ENCODE peak calls at places on chromosomes 12 and 14, in eight cellular contexts. C, V, M, G, Q, P, Z and Y are unnamed samples.

GRCh38 chr14:59189822-59190368 is 1.4 kb downstream of the DAAM1 start:
- DNase-seq in Z (peak), G (peak), M (peak), Q (peak), C (peak), P (peak), V (peak), Y (peak)

GRCh38 chr12:71746983-71747611 is 7.6 kb upstream of the RAB21 start:
- DNase-seq in P (no peak), G (no peak), M (no peak), Q (no peak), C (peak), Z (no peak), V (no peak), Y (peak)

GRCh38 chr12:92107094-92107493 is 38.6 kb downstream of the BTG1 start:
- DNase-seq in Q (no peak), P (no peak), G (no peak), V (no peak), Z (no peak), C (no peak), M (no peak), Y (no peak)

GRCh38 chr12:2759733-2760132 is 35.0 kb upstream of the FKBP4 start:
- DNase-seq in Z (no peak), G (no peak), P (no peak), V (no peak), Q (no peak), M (no peak), C (no peak), Y (no peak)

GRCh38 chr14:79584679-79585078 is 626.6 kb downstream of the DIO2 start:
- DNase-seq in M (no peak), G (no peak), Z (no peak), P (no peak), Q (no peak), V (no peak), C (no peak), Y (no peak)

GRCh38 chr12:53068811-53069585 is 10.2 kb downstream of the SPRYD3 start:
- DNase-seq in Q (no peak), P (no peak), V (no peak), M (no peak), C (no peak), G (no peak), Z (peak), Y (no peak)

GRCh38 chr14:33928895-33929294 is 22.0 kb downstream of the EGLN3 start:
- DNase-seq in Q (no peak), C (no peak), P (no peak), G (no peak), Z (no peak), V (no peak), M (no peak), Y (no peak)

GRCh38 chr12:54662028-54662427 is 13.9 kb upstream of the DCD start:
- DNase-seq in G (no peak), M (no peak), C (no peak), P (no peak), V (no peak), Q (no peak), Z (no peak), Y (no peak)

GRCh38 chr12:128817115-128818015 is 6.4 kb downstream of the SLC15A4 start:
- DNase-seq in V (no peak), Z (no peak), C (peak), M (no peak), G (peak), Q (peak), P (peak), Y (peak)

GRCh38 chr12:122458105-122459035 is 35.9 kb upstream of the CLIP1 start:
- DNase-seq in M (no peak), Z (no peak), V (no peak), Q (no peak), G (no peak), C (no peak), P (peak), Y (no peak)

GRCh38 chr12:110754101-110754793 is 11.6 kb upstream of the PPP1CC start:
- DNase-seq in C (no peak), M (no peak), G (no peak), Z (no peak), P (no peak), Q (no peak), V (no peak), Y (no peak)

GRCh38 chr14:67371247-67372148 is 11.4 kb downstream of the EIF2S1 start:
- DNase-seq in M (no peak), C (no peak), P (no peak), Z (no peak), Q (no peak), V (no peak), G (no peak), Y (no peak)

GRCh38 chr12:105239304-105239703 is 3.3 kb upstream of the APPL2 start:
- DNase-seq in Q (no peak), V (no peak), M (no peak), P (no peak), G (no peak), C (no peak), Z (no peak), Y (peak)

GRCh38 chr12:65845751-65846537 is 21.7 kb downstream of the HMGA2 start:
- DNase-seq in P (no peak), C (no peak), Z (no peak), M (no peak), Q (no peak), G (no peak), V (no peak), Y (no peak)

GRCh38 chr12:30985814-30986452 is 59.4 kb downstream of the TSPAN11 start:
- DNase-seq in P (no peak), G (no peak), M (peak), Z (no peak), Q (no peak), V (peak), C (peak), Y (peak)

GRCh38 chr12:48814313-48815280 is 3.7 kb upstream of the CACNB3 start:
- DNase-seq in C (peak), V (peak), G (peak), M (peak), Q (peak), Z (no peak), P (peak), Y (peak)

GRCh38 chr14:54640480-54640879 is 73.6 kb downstream of the SAMD4A start:
- DNase-seq in Z (no peak), V (no peak), Q (no peak), P (no peak), M (no peak), C (no peak), G (no peak), Y (no peak)

GRCh38 chr12:62123721-62124203 is 136.4 kb upstream of the USP15 start:
- DNase-seq in Z (no peak), Q (no peak), C (peak), G (no peak), P (no peak), M (peak), V (no peak), Y (peak)

GRCh38 chr12:97713217-97713616 is 250.6 kb downstream of the RMST start:
- DNase-seq in M (no peak), Q (no peak), C (no peak), P (no peak), Z (no peak), G (no peak), V (no peak), Y (no peak)

GRCh38 chr14:56840221-56840620 is 29.9 kb upstream of the OTX2 start:
- DNase-seq in M (no peak), V (no peak), P (no peak), C (no peak), Q (no peak), Z (no peak), G (no peak), Y (no peak)

GRCh38 chr12:6461401-6462233 is 8.9 kb downstream of the VAMP1 start:
- DNase-seq in Z (no peak), M (no peak), G (peak), V (peak), Q (peak), C (peak), P (no peak), Y (peak)

GRCh38 chr12:3054374-3054773 is 22.8 kb upstream of the TSPAN9 start:
- DNase-seq in V (no peak), G (no peak), Z (no peak), P (no peak), Q (no peak), C (no peak), M (peak), Y (no peak)

GRCh38 chr14:35336171-35337073 is 44.2 kb downstream of the PSMA6 start:
- DNase-seq in M (peak), G (peak), C (peak), V (no peak), P (peak), Q (peak), Z (peak), Y (peak)

GRCh38 chr14:70004791-70005190 is 125.6 kb downstream of the SMOC1 start:
- DNase-seq in V (no peak), M (no peak), Q (no peak), G (no peak), P (no peak), Z (no peak), C (no peak), Y (no peak)

DNA sequence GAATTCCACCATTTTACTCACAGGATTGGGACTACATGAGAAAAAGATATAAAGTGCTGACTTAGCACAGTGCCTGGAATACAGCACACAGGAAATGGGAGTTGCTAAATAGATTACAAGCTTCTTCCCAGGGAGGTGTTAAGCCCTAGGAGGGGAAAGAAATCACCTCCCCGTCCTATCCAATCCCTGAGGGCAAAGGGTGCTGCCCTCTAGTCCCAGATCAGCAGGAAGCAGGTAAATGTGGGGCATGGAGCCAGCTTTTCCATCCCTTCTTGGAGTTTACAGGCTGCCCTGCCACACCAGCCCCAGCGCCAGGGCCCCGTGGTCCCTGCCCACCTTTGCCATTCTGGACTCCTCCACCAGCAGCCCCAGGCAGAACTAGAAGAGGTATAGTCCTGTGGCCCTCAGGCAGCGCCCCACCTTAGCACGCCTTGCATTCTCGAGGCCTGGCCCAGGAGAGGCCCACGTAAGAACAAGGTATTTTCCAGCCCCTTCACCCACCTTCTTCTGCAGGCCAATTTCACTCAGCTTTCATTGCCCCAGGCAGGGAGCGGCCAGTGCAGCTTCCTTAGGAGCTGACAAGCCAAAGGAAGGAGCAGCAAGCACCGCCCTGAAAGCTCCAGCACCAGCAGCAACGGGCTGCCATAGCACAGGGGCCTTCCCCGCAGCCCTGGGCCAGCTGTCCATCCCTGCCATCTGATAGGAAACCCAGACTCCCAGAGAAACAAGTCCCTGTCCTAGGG is 28.8 kb upstream of the RPLP0 start:
- DNase-seq in Z (no peak), P (no peak), V (no peak), M (no peak), C (no peak), Q (no peak), G (no peak), Y (peak)
- TF ChIP-seq POLR2AphosphoS5 in Z (no peak), P (no peak), V (no peak), M (no peak), C (no peak), Q (no peak), G (peak), Y (no peak)

DNA sequence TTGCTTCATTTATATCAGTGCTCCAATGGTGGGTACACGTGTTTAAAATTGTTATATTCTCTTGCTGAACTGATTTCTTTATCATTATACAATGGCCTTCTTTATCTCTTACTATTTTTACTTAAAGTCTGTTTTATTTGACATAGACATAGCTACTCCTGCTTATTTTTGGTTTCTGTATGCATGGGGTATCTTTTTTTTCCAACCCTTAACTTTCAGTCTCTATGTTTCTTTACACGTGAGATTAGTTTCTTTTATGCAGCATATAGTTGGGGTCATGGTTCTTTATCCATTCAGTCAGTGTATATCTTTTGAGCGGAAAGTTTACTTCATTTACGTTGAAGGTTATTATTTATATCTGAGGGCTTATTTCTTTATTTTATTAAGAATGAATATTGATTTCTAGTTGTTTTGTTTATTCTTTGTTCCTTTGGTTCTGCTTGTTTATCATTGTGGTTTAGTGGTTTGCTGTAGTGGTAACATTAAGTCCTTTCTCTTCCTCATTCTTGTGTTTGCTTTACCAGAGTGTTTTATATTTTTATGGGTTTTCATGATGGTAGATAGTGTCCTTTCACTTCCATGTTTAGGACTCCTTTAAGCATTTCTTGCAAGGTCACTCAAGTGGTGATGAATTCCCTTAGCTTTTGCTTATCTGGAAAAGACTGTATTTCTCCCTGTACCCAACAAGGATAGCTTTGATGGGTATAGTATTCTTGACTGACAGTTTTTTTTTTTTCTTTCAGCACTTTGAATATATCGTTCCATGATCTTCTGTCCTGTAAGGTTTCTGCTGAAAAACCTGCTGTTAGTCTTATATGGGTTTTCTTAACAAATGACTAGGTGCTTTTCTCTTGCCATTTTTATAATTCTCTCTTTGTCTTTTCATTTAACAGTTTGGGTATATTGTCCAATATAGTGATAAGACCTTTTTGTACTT is 38.3 kb upstream of the FAR2 start:
- DNase-seq in Q (no peak), Z (no peak), M (no peak), C (no peak), P (no peak), V (no peak), G (no peak), Y (no peak)
- TF ChIP-seq POLR2AphosphoS5 in Q (no peak), Z (no peak), M (no peak), C (no peak), P (no peak), V (no peak), G (no peak), Y (no peak)

GRCh38 chr14:75615200-75615599 is 36.8 kb downstream of the FLVCR2 start:
- DNase-seq in M (no peak), V (no peak), P (no peak), Q (peak), C (no peak), Z (no peak), G (no peak), Y (no peak)
- TF ChIP-seq POLR2AphosphoS5 in M (no peak), V (no peak), P (no peak), Q (peak), C (no peak), Z (no peak), G (no peak), Y (peak)

GRCh38 chr12:103823871-103824270 is 17.2 kb downstream of the NT5DC3 start:
- DNase-seq in P (no peak), V (no peak), Z (no peak), Q (no peak), G (no peak), C (no peak), M (no peak), Y (no peak)
- TF ChIP-seq POLR2AphosphoS5 in P (no peak), V (no peak), Z (no peak), Q (no peak), G (no peak), C (no peak), M (no peak), Y (no peak)

DNA sequence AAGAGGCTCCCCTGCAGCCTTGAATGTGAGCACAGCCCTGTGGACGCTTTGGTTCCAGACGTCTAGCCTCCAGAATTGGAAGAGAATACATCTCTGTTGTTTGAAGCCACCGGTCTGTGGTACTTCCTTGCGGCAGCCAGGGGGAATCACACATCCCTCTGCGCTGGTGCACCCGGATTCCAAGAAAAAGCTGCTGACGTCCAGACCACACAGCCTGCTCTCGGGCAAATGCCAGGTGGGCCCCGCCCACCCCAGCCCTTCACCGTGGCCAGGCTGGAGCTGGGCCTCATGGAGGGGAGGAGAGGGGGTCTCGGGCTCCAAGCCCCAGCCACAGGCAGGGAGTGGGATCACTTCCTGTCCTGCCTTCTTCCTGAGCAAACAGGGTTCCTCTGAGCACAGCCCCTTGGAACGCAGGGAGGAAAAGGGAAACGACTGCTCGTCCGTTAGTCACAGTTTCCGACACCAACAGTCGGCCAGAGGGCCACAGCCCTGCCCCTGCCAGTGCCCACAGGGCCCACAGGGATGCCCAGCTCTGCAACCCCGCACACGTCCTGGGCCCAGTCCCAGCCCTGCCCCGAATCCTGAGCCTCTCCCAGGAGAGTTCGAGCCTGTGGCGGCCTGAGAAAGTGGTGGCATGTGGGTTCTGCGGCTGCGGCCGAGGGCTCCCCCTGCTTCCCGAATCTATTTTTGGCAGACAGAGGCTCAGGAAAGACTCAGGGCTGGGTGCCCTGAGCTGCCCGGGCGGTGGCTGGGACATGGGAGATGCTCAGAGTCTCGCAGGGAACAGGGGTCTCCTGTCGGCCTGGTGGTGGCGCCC is 85.3 kb downstream of the RFLNA start:
- DNase-seq in Z (no peak), Q (peak), C (peak), G (peak), M (no peak), P (no peak), V (no peak), Y (peak)
- TF ChIP-seq POLR2AphosphoS5 in Z (peak), Q (peak), C (peak), G (peak), M (no peak), P (no peak), V (no peak), Y (peak)

DNA sequence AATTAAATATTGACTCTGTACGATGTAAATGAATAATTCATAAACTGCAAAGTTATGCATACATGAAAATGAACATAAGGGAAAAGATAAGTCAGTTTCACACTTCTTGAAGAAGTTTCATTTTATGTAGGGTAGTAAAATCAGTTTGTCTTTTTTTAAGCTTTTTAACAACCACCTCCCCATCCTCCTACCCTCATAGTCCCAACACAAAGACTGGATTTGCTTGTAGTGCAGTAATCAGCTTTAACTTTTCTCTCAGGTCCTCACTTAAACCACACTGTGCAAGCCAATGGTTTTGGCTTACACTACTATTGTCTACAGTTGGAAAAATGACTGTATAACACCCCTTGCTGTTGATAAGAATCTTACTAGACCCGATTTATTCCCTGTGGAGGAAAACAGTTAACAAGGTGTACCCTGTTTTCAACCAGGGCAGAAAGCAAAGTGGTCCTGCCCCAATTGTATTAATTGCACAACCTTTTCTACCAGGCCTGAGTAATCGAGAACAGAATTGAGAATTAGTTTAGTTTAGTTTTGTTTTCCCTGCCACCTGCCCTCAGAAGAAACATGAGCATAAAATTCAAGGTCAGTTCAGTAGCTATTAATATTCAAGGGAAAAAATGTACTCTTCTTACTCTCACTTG is 44.0 kb downstream of the NIN start:
- DNase-seq in G (no peak), C (no peak), Q (no peak), M (no peak), V (no peak), Z (no peak), P (no peak), Y (no peak)
- TF ChIP-seq POLR2AphosphoS5 in G (no peak), C (no peak), Q (no peak), M (no peak), V (no peak), Z (no peak), P (no peak), Y (no peak)

DNA sequence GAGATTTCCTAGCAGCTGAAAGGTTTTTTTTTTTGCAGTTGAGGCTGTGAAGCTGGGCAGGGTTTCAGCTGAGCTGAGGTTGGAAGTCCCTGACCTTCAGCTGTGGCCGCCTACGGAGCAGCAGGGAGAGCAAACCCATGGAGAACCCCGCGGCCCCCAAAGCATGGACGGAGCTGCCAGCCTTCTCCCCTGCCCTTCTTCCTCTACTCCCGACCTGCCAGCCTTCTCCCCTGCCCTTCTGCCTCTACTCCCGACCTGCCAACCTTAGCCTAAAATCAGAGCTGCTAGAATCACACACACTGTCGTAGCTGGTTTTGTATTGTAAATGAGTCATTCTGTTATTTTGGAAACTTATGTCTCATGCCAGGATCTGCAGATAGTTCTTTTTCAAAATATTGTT is 74.6 kb downstream of the PPP2R5C start:
- DNase-seq in Z (no peak), G (no peak), P (no peak), C (no peak), V (no peak), Q (no peak), M (no peak), Y (no peak)
- TF ChIP-seq POLR2AphosphoS5 in Z (peak), G (no peak), P (no peak), C (no peak), V (no peak), Q (no peak), M (no peak), Y (no peak)

GRCh38 chr14:71355324-71356201 is 448.3 kb downstream of the PCNX1 start:
- DNase-seq in C (peak), Z (no peak), V (no peak), P (no peak), M (peak), G (peak), Q (no peak), Y (no peak)
- TF ChIP-seq POLR2AphosphoS5 in C (peak), Z (peak), V (no peak), P (no peak), M (no peak), G (no peak), Q (no peak), Y (peak)